ENCODE peak calls at places on chromosomes 2 and 18, in four cellular contexts. V is IMR-90; G is CD8-positive, alpha-beta T cell; R is AG09309. N is an unnamed sample.

GRCh38 chr2:182666674-182667320 is 49.3 kb upstream of the DNAJC10 start:
- DNase-seq in V (peak), G (no peak), R (no peak), N (peak)

GRCh38 chr18:9348079-9348671 is 13.6 kb downstream of the TWSG1 start:
- DNase-seq in V (peak), G (no peak), R (no peak), N (peak)

GRCh38 chr2:166032361-166032760 is 78.8 kb upstream of the TTC21B start:
- DNase-seq in V (peak), G (no peak), R (no peak), N (peak)

GRCh38 chr2:215280326-215280725 is 31.5 kb upstream of the ATIC start:
- DNase-seq in V (no peak), G (no peak), R (no peak), N (peak)

GRCh38 chr2:39335930-39336329 is 92.2 kb upstream of the CDKL4 start:
- DNase-seq in V (no peak), G (no peak), R (no peak), N (no peak)

GRCh38 chr2:84846732-84847131 is 34.2 kb downstream of the TRABD2A start:
- DNase-seq in V (peak), G (no peak), R (no peak), N (no peak)

GRCh38 chr2:9118383-9118960 is 88.1 kb upstream of the ASAP2 start:
- DNase-seq in V (no peak), G (no peak), R (no peak), N (no peak)

GRCh38 chr2:126880262-126880800 is 18.4 kb upstream of the TEX51 start:
- DNase-seq in V (no peak), G (no peak), R (no peak), N (no peak)

GRCh38 chr2:209468796-209469325 is 45.0 kb downstream of the MAP2 start:
- DNase-seq in V (no peak), G (no peak), R (peak), N (no peak)

GRCh38 chr2:212974692-212975091 is 176.7 kb downstream of the IKZF2 start:
- DNase-seq in V (peak), G (no peak), R (peak), N (peak)

GRCh38 chr2:231590614-231591013 is 2.0 kb upstream of the TEX44 start:
- DNase-seq in V (no peak), G (no peak), R (no peak), N (no peak)

GRCh38 chr2:126744640-126745039 is 88.7 kb downstream of the GYPC start:
- DNase-seq in V (no peak), G (no peak), R (no peak), N (no peak)

GRCh38 chr2:205427112-205427511 is 255.2 kb upstream of the NRP2 start:
- DNase-seq in V (peak), G (no peak), R (peak), N (peak)

GRCh38 chr2:24909555-24910177 is 10.4 kb downstream of the ADCY3 start:
- DNase-seq in V (peak), G (no peak), R (peak), N (no peak)

GRCh38 chr18:55506074-55506473 is 81.9 kb downstream of the TCF4 start:
- DNase-seq in V (no peak), G (no peak), R (no peak), N (no peak)

GRCh38 chr2:231037202-231037730 is at the start of gene C2orf72:
- DNase-seq in V (no peak), G (no peak), R (no peak), N (no peak)

GRCh38 chr2:178069551-178069950 is 3.0 kb downstream of the PDE11A start:
- DNase-seq in V (no peak), G (no peak), R (no peak), N (no peak)

GRCh38 chr18:42338683-42339082 is 383.6 kb downstream of the PIK3C3 start:
- DNase-seq in V (no peak), G (no peak), R (no peak), N (no peak)

GRCh38 chr18:61963705-61964104 is 70.9 kb upstream of the RNF152 start:
- DNase-seq in V (no peak), G (no peak), R (no peak), N (no peak)

GRCh38 chr2:149422337-149422990 is 92.1 kb downstream of the LYPD6 start:
- DNase-seq in V (peak), G (no peak), R (peak), N (peak)

GRCh38 chr18:28651298-28651697 is 474.4 kb upstream of the CDH2 start:
- DNase-seq in V (no peak), G (no peak), R (no peak), N (no peak)

GRCh38 chr2:195318440-195319111 is 338.4 kb upstream of the SLC39A10 start:
- DNase-seq in V (peak), G (peak), R (no peak), N (peak)

GRCh38 chr2:148642891-148643416 is 1.6 kb upstream of the EPC2 start:
- DNase-seq in V (no peak), G (no peak), R (no peak), N (peak)

GRCh38 chr2:217597681-217598080 is 405.1 kb downstream of the TNS1 start:
- DNase-seq in V (no peak), G (no peak), R (no peak), N (no peak)

GRCh38 chr2:104040739-104041138 is 813.2 kb upstream of the POU3F3 start:
- DNase-seq in V (no peak), G (no peak), R (no peak), N (no peak)

GRCh38 chr18:53261241-53261640 is 921.2 kb downstream of the DCC start:
- DNase-seq in V (no peak), G (no peak), R (no peak), N (no peak)

GRCh38 chr2:33210626-33211025 is 263.9 kb downstream of the LTBP1 start:
- DNase-seq in V (peak), G (no peak), R (peak), N (peak)

GRCh38 chr2:171673928-171674327 is 13.3 kb upstream of the DYNC1I2 start:
- DNase-seq in V (peak), G (no peak), R (no peak), N (peak)

GRCh38 chr2:120395686-120396518 is 50.0 kb downstream of the INHBB start:
- DNase-seq in V (no peak), G (no peak), R (no peak), N (no peak)

GRCh38 chr18:6294119-6294784 is 120.5 kb downstream of the L3MBTL4 start:
- DNase-seq in V (no peak), G (no peak), R (no peak), N (no peak)

GRCh38 chr2:58215429-58215828 is 25.7 kb downstream of the FANCL start:
- DNase-seq in V (peak), G (no peak), R (no peak), N (peak)

GRCh38 chr18:35497006-35497333 is 790 bp downstream of the INO80C start:
- DNase-seq in V (peak), G (no peak), R (no peak), N (peak)

GRCh38 chr18:67108894-67109293 is 407.6 kb downstream of the DSEL start:
- DNase-seq in V (no peak), G (no peak), R (no peak), N (no peak)

GRCh38 chr2:109353806-109354745 is 225.1 kb downstream of the SH3RF3 start:
- DNase-seq in V (no peak), G (no peak), R (no peak), N (no peak)

GRCh38 chr2:135190799-135191198 is 138.7 kb downstream of the RAB3GAP1 start:
- DNase-seq in V (no peak), G (no peak), R (no peak), N (no peak)

GRCh38 chr18:46373787-46374186 is 269.6 kb downstream of the HAUS1 start:
- DNase-seq in V (no peak), G (no peak), R (no peak), N (no peak)

GRCh38 chr18:46372670-46373069 is 268.5 kb downstream of the HAUS1 start:
- DNase-seq in V (no peak), G (no peak), R (no peak), N (no peak)

GRCh38 chr18:46369323-46369722 is 265.1 kb downstream of the HAUS1 start:
- DNase-seq in V (no peak), G (no peak), R (no peak), N (peak)

GRCh38 chr18:46373131-46373530 is 268.9 kb downstream of the HAUS1 start:
- DNase-seq in V (no peak), G (no peak), R (no peak), N (no peak)

GRCh38 chr18:46370898-46371297 is 266.7 kb downstream of the HAUS1 start:
- DNase-seq in V (no peak), G (no peak), R (no peak), N (no peak)
- H3K4me3 ChIP-seq in V (no peak), G (no peak), R (no peak), N (no peak)

GRCh38 chr2:143229411-143229810 is 100.2 kb downstream of the ARHGAP15 start:
- DNase-seq in V (no peak), G (no peak), R (no peak), N (no peak)

GRCh38 chr2:143229952-143230351 is 100.7 kb downstream of the ARHGAP15 start:
- DNase-seq in V (no peak), G (no peak), R (no peak), N (no peak)

GRCh38 chr2:143226714-143227541 is 97.7 kb downstream of the ARHGAP15 start:
- DNase-seq in V (no peak), G (no peak), R (no peak), N (no peak)

GRCh38 chr2:143223556-143223955 is 94.3 kb downstream of the ARHGAP15 start:
- DNase-seq in V (no peak), G (no peak), R (no peak), N (no peak)

GRCh38 chr2:143225931-143226330 is 96.7 kb downstream of the ARHGAP15 start:
- DNase-seq in V (no peak), G (no peak), R (no peak), N (no peak)
- H3K4me3 ChIP-seq in V (no peak), G (no peak), R (no peak), N (no peak)

DNA sequence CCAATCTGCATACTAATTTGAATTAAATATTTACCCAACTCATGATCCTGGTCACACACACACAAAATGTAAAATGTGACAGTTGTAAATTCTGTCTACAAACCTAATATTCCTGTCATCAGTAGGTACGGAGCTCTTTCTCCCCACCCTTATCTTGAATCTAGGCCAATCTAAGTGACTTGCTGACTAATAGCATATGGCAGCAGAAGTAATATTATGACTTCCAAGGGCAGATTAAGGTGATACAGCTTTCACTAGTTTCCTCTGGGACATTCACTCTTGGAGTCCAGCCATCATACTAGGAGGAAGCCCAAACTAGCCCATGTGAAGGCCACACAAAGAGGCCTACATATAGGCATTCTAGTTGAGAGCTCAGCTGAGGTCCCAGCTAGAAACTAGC is 89.4 kb downstream of the TMEM131 start:
- DNase-seq in V (no peak), G (no peak), R (no peak), N (peak)
- H3K4me3 ChIP-seq in V (no peak), G (no peak), R (no peak), N (no peak)

GRCh38 chr2:234292955-234293228 is 204.0 kb downstream of the ARL4C start:
- DNase-seq in V (no peak), G (no peak), R (no peak), N (no peak)

GRCh38 chr2:234290671-234291070 is 206.2 kb downstream of the ARL4C start:
- DNase-seq in V (no peak), G (peak), R (no peak), N (no peak)

GRCh38 chr2:234291765-234292204 is 205.1 kb downstream of the ARL4C start:
- DNase-seq in V (peak), G (no peak), R (peak), N (peak)

GRCh38 chr2:234292205-234292954 is 204.5 kb downstream of the ARL4C start:
- DNase-seq in V (no peak), G (peak), R (no peak), N (peak)

GRCh38 chr2:234293973-234294372 is 202.9 kb downstream of the ARL4C start:
- DNase-seq in V (no peak), G (no peak), R (no peak), N (no peak)
- H3K4me3 ChIP-seq in V (no peak), G (no peak), R (no peak), N (no peak)

DNA sequence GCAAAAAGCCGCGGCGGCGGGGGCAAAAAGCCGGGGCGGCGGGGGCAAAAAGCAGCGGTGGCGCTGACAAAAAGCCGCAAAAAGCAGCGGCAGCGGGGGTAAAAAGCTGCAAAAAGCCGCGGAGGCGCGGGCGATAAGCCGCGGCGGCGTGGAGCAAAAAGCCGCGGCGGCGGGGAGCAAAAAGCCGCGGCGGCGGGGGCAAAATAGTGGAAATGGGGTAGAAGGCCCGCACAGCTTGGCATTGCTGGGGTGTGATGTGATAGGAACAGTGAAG is 450.1 kb downstream of the ANKRD30B start:
- DNase-seq in V (no peak), G (no peak), R (no peak), N (no peak)
- H3K4me3 ChIP-seq in V (no peak), G (no peak), R (peak), N (no peak)

DNA sequence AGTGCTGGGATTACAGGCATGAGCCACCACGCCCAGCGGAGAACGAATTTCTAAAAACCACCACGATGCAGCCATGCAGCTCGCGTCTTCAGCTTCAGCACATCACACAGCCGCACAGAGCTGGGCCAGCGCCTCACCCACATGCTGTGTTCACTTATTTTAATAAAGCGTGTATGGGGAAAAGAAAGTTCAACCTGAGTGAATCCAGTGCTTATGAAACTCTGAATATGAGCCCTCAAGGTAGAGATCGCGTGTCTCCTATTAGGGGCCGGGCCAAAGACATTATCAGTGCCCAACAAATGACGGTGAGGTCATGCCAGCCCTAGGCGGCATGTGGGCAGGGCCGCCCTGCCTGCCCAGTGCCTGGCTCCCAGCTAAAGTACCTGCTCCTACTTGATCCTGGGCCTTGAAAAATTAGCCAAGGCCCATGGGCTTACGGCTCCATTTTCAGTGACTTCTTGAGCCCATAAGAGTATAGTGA is 44.3 kb downstream of the SPRED2 start:
- DNase-seq in V (no peak), G (no peak), R (no peak), N (no peak)
- H3K4me3 ChIP-seq in V (no peak), G (no peak), R (no peak), N (no peak)

GRCh38 chr2:10387033-10387432 is 61.1 kb downstream of the ODC1 start:
- DNase-seq in V (no peak), G (no peak), R (no peak), N (no peak)
- H3K4me3 ChIP-seq in V (no peak), G (no peak), R (no peak), N (no peak)